ENCODE peak calls at places on chromosomes 2 and 18, in five cellular contexts. C is tibial nerve, R is ovary, D is fibroblast of lung, Z is A549. O is an unnamed sample.

GRCh38 chr2:230713331-230714121 is 884 bp downstream of the CAB39 start:
- DNase-seq in C (no peak), R (peak; percentile 57), D (no peak), Z (no peak), O (no peak)

GRCh38 chr18:376307-376706 is 108.5 kb upstream of the THOC1 start:
- DNase-seq in C (peak; percentile 36), R (no peak), D (no peak), Z (no peak), O (no peak)

GRCh38 chr2:204072443-204073324 is 136.1 kb downstream of the ICOS start:
- DNase-seq in C (no peak), R (no peak), D (no peak), Z (peak; percentile 8), O (no peak)

GRCh38 chr18:13226533-13227144 is 8.1 kb downstream of the LDLRAD4 start:
- DNase-seq in C (no peak), R (no peak), D (no peak), Z (no peak), O (no peak)

GRCh38 chr18:38087538-38087937 is 521.9 kb upstream of the CELF4 start:
- DNase-seq in C (no peak), R (no peak), D (no peak), Z (no peak), O (no peak)

GRCh38 chr18:48693625-48694262 is 154.9 kb downstream of the CTIF start:
- DNase-seq in C (no peak), R (no peak), D (peak; percentile 73), Z (no peak), O (no peak)

GRCh38 chr2:38909872-38910271 is 20.2 kb downstream of the ARHGEF33 start:
- DNase-seq in C (no peak), R (no peak), D (no peak), Z (no peak), O (no peak)

GRCh38 chr2:240711701-240712100 is 20.0 kb downstream of the AQP12A start:
- DNase-seq in C (no peak), R (no peak), D (no peak), Z (no peak), O (no peak)

GRCh38 chr2:115314157-115314556 is 871.7 kb downstream of the DPP10 start:
- DNase-seq in C (no peak), R (no peak), D (no peak), Z (no peak), O (no peak)

GRCh38 chr2:109403841-109404201 is 209.9 kb downstream of the SEPTIN10 start:
- DNase-seq in C (no peak), R (no peak), D (no peak), Z (no peak), O (no peak)

GRCh38 chr2:98637401-98638144 is 29.2 kb downstream of the UNC50 start:
- DNase-seq in C (no peak), R (no peak), D (no peak), Z (no peak), O (no peak)
- H3K4me3 ChIP-seq in C (no peak overlapping the region), R (no peak overlapping the region), D (no peak overlapping the region), Z (no peak overlapping the region), O (no peak overlapping the region)

GRCh38 chr18:54130631-54131030 is 93.8 kb downstream of the MBD2 start:
- DNase-seq in C (no peak), R (no peak), D (no peak), Z (no peak), O (no peak)

GRCh38 chr18:54125429-54125828 is 99.0 kb downstream of the MBD2 start:
- DNase-seq in C (no peak), R (no peak), D (no peak), Z (no peak), O (no peak)

GRCh38 chr18:54129448-54130134 is 94.9 kb downstream of the MBD2 start:
- DNase-seq in C (no peak), R (no peak), D (no peak), Z (no peak), O (no peak)

GRCh38 chr18:54130177-54130576 is 94.3 kb downstream of the MBD2 start:
- DNase-seq in C (no peak), R (no peak), D (no peak), Z (no peak), O (no peak)

DNA sequence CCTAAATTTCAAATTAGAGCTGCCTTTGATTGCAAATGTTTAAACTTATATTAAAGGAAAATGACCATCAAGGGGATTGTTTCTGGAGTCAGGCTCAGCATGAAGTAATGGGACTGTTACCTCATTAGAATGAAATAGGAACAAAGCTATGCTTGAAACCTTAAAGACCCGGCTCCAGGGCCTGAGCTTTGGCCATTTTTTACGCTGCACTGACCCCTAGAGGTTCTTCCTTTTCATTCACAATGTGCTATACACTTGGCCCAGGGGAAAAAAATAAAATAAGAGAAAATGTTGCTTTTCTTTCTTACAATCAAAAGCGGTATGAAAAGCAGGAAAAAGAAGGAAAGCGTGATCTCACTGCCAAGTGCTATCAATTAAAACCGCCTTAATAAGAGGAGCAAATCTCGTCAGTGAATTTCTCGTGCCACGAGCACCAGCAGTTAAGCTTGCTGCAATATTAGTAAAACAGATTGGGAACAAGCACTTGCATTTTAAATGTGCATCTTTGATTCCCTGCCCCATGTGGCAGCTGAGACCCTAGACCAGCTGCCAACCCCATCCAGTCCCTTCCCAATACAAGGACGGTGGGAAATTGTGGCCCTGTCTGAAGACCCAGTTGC is 96.6 kb downstream of the MBD2 start:
- DNase-seq in C (no peak), R (no peak), D (peak; percentile 68), Z (peak; percentile 13), O (no peak)
- TF ChIP-seq CTCF in C (peak; percentile 30), R (no peak), D (peak; percentile 66), Z (peak; percentile 53), O (peak; percentile 75)

DNA sequence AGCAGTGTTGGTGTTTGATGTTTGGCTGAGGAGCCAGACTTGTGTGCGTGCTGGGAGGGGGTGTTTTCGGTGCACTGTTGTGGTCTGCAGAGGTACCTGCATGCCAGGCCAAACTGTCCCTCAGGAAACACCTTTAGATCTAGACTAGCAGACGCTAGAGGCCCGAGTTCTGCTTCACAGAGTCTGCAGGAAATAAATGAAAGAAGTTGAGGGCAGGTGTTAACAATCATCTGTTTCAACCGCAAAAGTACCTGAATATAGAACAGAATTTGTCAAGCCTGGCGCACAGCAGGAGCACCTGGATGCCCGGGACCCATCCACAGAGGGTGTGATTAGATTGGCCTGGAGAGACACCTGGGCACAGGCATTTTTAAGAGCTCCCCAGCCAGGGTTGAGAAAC is 40.5 kb upstream of the REL start:
- DNase-seq in C (no peak), R (no peak), D (no peak), Z (no peak), O (no peak)
- H3K4me3 ChIP-seq in C (no peak overlapping the region), R (no peak overlapping the region), D (no peak overlapping the region), Z (no peak overlapping the region), O (no peak overlapping the region)

GRCh38 chr18:58495634-58496033 is 133.3 kb downstream of the ALPK2 start:
- DNase-seq in C (no peak), R (no peak), D (no peak), Z (no peak), O (no peak)

GRCh38 chr18:58496231-58496630 is 132.7 kb downstream of the ALPK2 start:
- DNase-seq in C (no peak), R (no peak), D (no peak), Z (no peak), O (no peak)

GRCh38 chr18:58495202-58495601 is 133.7 kb downstream of the ALPK2 start:
- DNase-seq in C (no peak), R (no peak), D (peak; percentile 27), Z (no peak), O (no peak)

GRCh38 chr18:58497845-58498244 is 131.0 kb downstream of the ALPK2 start:
- DNase-seq in C (no peak), R (no peak), D (no peak), Z (no peak), O (no peak)

DNA sequence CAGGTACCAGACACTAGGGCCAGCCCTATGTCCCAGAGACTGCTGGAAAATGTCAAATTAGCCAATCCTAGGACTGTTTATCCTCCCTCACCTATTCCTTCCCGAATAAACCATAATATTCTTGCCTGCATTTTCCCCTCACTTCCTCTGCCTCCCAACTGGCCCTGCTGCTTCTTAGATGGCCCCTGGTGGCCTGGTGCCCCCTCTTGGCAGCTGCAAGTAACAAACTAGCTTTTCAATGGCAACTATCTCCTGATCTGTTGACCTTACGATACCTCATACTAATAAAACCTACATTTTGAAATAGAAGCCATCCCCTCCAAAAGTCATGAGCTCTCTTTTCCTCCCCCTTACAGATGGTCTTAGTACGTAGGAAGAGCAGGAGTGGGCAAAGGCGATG is 132.0 kb downstream of the ALPK2 start:
- DNase-seq in C (no peak), R (no peak), D (no peak), Z (peak; percentile 8), O (no peak)
- TF ChIP-seq CTCF in C (no peak), R (no peak), D (peak; percentile 27), Z (no peak), O (peak; percentile 54)

GRCh38 chr2:676647-677055 is 555 bp downstream of the TMEM18 start:
- DNase-seq in C (peak; percentile 98), R (peak; percentile 100), D (peak; percentile 98), Z (peak; percentile 84), O (peak; percentile 91)

GRCh38 chr2:674319-674985 is 2.8 kb downstream of the TMEM18 start:
- DNase-seq in C (no peak), R (no peak), D (no peak), Z (no peak), O (no peak)

GRCh38 chr2:675051-675450 is 2.2 kb downstream of the TMEM18 start:
- DNase-seq in C (no peak), R (no peak), D (no peak), Z (no peak), O (no peak)

GRCh38 chr2:675982-676646 is 1.1 kb downstream of the TMEM18 start:
- DNase-seq in C (peak; percentile 56), R (peak; percentile 72), D (peak; percentile 88), Z (peak; percentile 50), O (peak; percentile 65)

GRCh38 chr2:675460-675859 is 1.7 kb downstream of the TMEM18 start:
- DNase-seq in C (no peak), R (peak; percentile 55), D (no peak), Z (no peak), O (no peak)
- H3K4me3 ChIP-seq in C (no peak overlapping the region), R (no peak overlapping the region), D (no peak overlapping the region), Z (peak overlapping the region; percentile 65), O (peak overlapping the region; percentile 75)

DNA sequence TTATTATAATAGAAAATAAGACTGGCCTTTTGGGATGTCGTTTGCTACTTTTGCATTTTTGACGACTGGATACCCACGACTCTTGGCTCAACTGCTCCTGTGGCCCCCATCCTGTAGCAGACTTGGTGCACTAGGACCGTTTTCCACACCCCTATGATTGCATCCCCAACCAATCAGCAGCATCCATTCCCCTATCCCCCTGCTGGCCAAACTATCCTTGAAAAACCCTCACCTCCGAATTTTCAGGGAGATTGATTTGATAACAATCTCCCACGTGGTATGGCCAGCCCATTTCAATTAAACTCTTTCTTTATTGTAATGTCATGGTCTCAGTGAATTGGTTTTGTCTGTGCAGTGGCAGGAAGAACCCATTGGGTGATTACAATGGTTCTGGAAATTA is 37.9 kb upstream of the TTR start:
- DNase-seq in C (no peak), R (no peak), D (no peak), Z (no peak), O (no peak)
- TF ChIP-seq CTCF in C (no peak), R (no peak), D (peak; percentile 16), Z (no peak), O (peak; percentile 27)

DNA sequence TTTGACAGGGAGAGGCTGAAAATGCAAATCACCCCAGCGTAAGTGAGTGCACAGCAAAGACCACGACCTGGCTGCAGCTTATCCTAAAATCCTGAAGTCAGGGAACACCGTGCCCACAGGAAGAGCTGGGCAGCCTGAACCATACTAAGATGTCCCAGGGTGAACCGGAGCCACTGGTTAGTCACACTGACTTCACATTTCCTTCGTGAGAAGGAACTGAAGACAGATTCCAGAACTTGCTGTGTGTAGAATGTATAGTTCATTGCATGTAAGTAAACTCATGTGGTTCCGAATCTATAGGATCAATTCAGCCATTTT is 84.6 kb upstream of the NDUFV2 start:
- DNase-seq in C (no peak), R (no peak), D (no peak), Z (no peak), O (no peak)
- H3K4me3 ChIP-seq in C (no peak overlapping the region), R (no peak overlapping the region), D (peak overlapping the region; percentile 39), Z (no peak overlapping the region), O (no peak overlapping the region)

O was measured in retinal pigment epithelial cell.